ENCODE peak calls at places on chromosomes 11 and 22, in seven cellular contexts. D is GM12878, T is SK-N-SH, R is HCT116, W is K562, M is HepG2, G is H1. E is an unnamed sample.

GRCh38 chr11:70506986-70507385 is 108.7 kb downstream of the CTTN start:
- DNase-seq in M (no peak), D (no peak), G (no peak), R (no peak), T (peak; percentile 9), W (no peak), E (no peak)

GRCh38 chr11:107331728-107332127 is 125.9 kb downstream of the CWF19L2 start:
- DNase-seq in R (no peak), G (no peak), M (no peak), D (no peak), W (no peak), T (no peak), E (no peak)

GRCh38 chr22:44648821-44649566 is 53.0 kb upstream of the PRR5 start:
- DNase-seq in R (no peak), W (no peak), T (peak; percentile 19), G (no peak), D (no peak), M (no peak), E (no peak)

GRCh38 chr11:36131719-36132349 is 157.4 kb downstream of the COMMD9 start:
- DNase-seq in D (no peak), M (peak; percentile 20), R (no peak), T (peak; percentile 65), W (peak; percentile 39), G (no peak), E (no peak)

GRCh38 chr11:94897330-94897768 is 76.0 kb downstream of the CWC15 start:
- DNase-seq in R (peak; percentile 47), T (peak; percentile 63), W (peak; percentile 59), D (no peak), G (no peak), M (peak; percentile 11), E (peak; percentile 33)

GRCh38 chr11:17771415-17771814 is 36.8 kb downstream of the KCNC1 start:
- DNase-seq in W (no peak), M (no peak), D (no peak), G (no peak), R (no peak), T (no peak), E (no peak)

GRCh38 chr11:68806931-68807844 is 34.5 kb downstream of the CPT1A start:
- DNase-seq in D (no peak), T (no peak), G (no peak), W (no peak), M (no peak), R (no peak), E (peak; percentile 69)

GRCh38 chr11:96303067-96303466 is 39.9 kb downstream of the MAML2 start:
- DNase-seq in M (no peak), R (no peak), T (no peak), D (no peak), W (no peak), G (no peak), E (no peak)

GRCh38 chr11:131217313-131218297 is 152.8 kb upstream of the NTM start:
- DNase-seq in G (no peak), W (no peak), D (no peak), R (no peak), M (no peak), T (no peak), E (no peak)

GRCh38 chr11:3609416-3610265 is 32.2 kb downstream of the ART5 start:
- DNase-seq in D (no peak), R (peak; percentile 35), T (peak; percentile 75), G (no peak), M (peak; percentile 13), W (peak; percentile 68), E (peak; percentile 19)

GRCh38 chr11:114399903-114400221 is 449 bp downstream of the C11orf71 start:
- DNase-seq in G (no peak), T (no peak), D (peak; percentile 2), M (peak; percentile 40), W (no peak), R (no peak), E (peak; percentile 41)

GRCh38 chr11:130603585-130603906 is 155.1 kb downstream of the ADAMTS15 start:
- DNase-seq in M (no peak), G (no peak), R (no peak), D (no peak), W (no peak), T (no peak), E (no peak)

GRCh38 chr11:27354359-27354965 is 8.6 kb downstream of the CCDC34 start:
- DNase-seq in D (no peak), R (no peak), M (peak; percentile 52), W (no peak), T (no peak), G (no peak), E (no peak)

GRCh38 chr11:9711454-9712307 is 47.8 kb downstream of the SWAP70 start:
- DNase-seq in G (no peak), W (no peak), D (no peak), M (no peak), R (no peak), T (no peak), E (no peak)

GRCh38 chr11:12950681-12951080 is 58.4 kb upstream of the RASSF10 start:
- DNase-seq in G (no peak), W (no peak), R (no peak), M (no peak), T (no peak), D (no peak), E (no peak)

GRCh38 chr11:64357904-64358535 is 942 bp upstream of the RPS6KA4 start:
- DNase-seq in D (no peak), M (peak; percentile 20), R (no peak), W (peak; percentile 69), G (no peak), T (peak; percentile 63), E (no peak)

GRCh38 chr11:118691926-118692830 is 12.7 kb upstream of the TREH start:
- DNase-seq in T (no peak), M (peak; percentile 45), D (peak; percentile 76), R (no peak), W (no peak), G (no peak), E (no peak)

GRCh38 chr11:64799256-64799924 is 3.6 kb downstream of the MAP4K2 start:
- DNase-seq in R (no peak), M (no peak), D (no peak), T (no peak), W (no peak), G (no peak), E (no peak)

GRCh38 chr11:27613670-27613950 is 86.6 kb downstream of the BDNF start:
- DNase-seq in G (no peak), D (no peak), T (no peak), R (no peak), W (no peak), M (no peak), E (no peak)

GRCh38 chr11:35260342-35260985 is 121.5 kb downstream of the CD44 start:
- DNase-seq in W (no peak), M (no peak), D (no peak), G (no peak), T (no peak), R (no peak), E (no peak)

GRCh38 chr11:63563201-63564055 is at the start of gene PLAAT2:
- DNase-seq in W (no peak), D (no peak), R (no peak), G (no peak), M (no peak), T (no peak), E (no peak)

GRCh38 chr22:50348058-50348457 is 4.9 kb downstream of the PPP6R2 start:
- DNase-seq in R (no peak), W (no peak), G (no peak), T (no peak), D (no peak), M (no peak), E (no peak)

GRCh38 chr11:95242202-95242989 is 11.4 kb upstream of the SESN3 start:
- DNase-seq in D (no peak), G (no peak), T (no peak), R (no peak), M (no peak), W (no peak), E (no peak)

GRCh38 chr22:36306227-36306626 is 53.3 kb downstream of the APOL1 start:
- DNase-seq in D (no peak), G (no peak), R (no peak), M (no peak), W (no peak), T (no peak), E (no peak)

GRCh38 chr11:110566577-110566976 is 136.8 kb downstream of the FDX1 start:
- DNase-seq in G (no peak), D (no peak), M (no peak), R (no peak), W (no peak), T (no peak), E (no peak)

GRCh38 chr11:69666752-69667536 is 8.2 kb downstream of the LTO1 start:
- DNase-seq in R (no peak), W (no peak), M (no peak), G (no peak), T (peak; percentile 15), D (no peak), E (no peak)

GRCh38 chr11:113201055-113201818 is 113.1 kb upstream of the TTC12 start:
- DNase-seq in M (no peak), W (no peak), D (no peak), R (no peak), G (no peak), T (peak; percentile 72), E (no peak)

DNA sequence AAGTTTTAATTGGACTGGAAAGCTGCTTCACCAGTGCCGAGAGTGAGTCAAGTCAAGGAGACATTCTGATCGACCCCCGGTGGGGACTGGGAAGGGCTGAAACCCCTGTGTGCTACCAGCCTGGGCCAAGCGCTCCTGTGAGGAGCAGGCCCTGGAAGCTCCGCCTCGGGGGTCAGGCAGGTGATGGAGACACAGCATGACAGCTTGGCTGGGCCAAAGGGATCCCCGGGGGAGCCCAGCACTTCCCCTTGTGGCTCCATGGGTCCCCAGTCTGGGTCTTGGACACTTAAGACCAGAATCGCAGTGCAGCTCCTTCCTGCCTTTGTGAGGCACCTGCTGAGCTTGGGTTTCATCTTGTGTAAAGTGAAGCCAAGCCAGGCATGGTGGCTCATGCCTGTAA is 89.2 kb downstream of the MORC2 start:
- DNase-seq in M (no peak), D (no peak), W (no peak), T (no peak), G (no peak), R (no peak), E (no peak)
- TF ChIP-seq JUND in M (no peak), D (no peak), W (no peak), T (no peak), G (no peak), R (no peak), E (no peak)

GRCh38 chr11:29449280-29450074 is 567.4 kb downstream of the KCNA4 start:
- DNase-seq in G (no peak), T (no peak), D (no peak), W (no peak), R (no peak), M (no peak), E (no peak)
- TF ChIP-seq JUND in G (no peak), T (no peak), D (no peak), W (no peak), R (no peak), M (no peak), E (no peak)

DNA sequence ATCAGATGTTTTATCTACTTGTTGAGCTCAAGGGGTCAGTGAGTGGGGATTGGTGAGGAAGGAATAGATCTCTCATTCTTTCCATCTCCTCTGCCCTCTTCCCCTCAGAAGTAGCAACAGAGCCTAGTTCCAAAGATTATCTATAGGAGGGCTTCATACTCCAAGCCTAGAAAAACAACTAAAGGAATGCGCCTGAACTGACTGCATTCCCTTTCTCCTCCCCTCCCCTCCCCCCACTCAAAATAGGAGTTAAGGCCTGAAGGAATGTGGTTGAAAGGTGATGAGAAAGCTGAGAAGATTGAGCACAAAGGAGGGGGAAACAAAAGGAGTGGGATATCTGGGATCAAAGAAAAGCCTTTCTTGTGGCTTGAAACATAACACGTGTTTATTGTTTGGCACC is 10.5 kb downstream of the EMSY start:
- DNase-seq in R (no peak), M (no peak), G (peak; percentile 91), T (no peak), D (no peak), W (no peak), E (peak; percentile 29)
- TF ChIP-seq JUND in R (no peak), M (no peak), G (peak; percentile 63), T (no peak), D (no peak), W (no peak), E (no peak)

GRCh38 chr22:45919504-45920286 is 57.3 kb downstream of the WNT7B start:
- DNase-seq in G (no peak), T (no peak), R (no peak), M (no peak), D (no peak), W (no peak), E (peak; percentile 87)
- TF ChIP-seq JUND in G (no peak), T (no peak), R (no peak), M (no peak), D (no peak), W (no peak), E (no peak)